ENCODE peak calls at places on chromosome 22, in nine cellular contexts. L, M, Z, Q, W, N, E, B and C are unnamed samples.

GRCh38 chr22:50733521-50734342 is 4.3 kb upstream of the ACR start:
- DNase-seq in L (peak), M (peak), Z (no peak), Q (no peak), W (no peak), N (no peak), E (no peak), B (peak), C (no peak)

GRCh38 chr22:24728790-24729637 is 45.5 kb downstream of the PIWIL3 start:
- DNase-seq in L (peak), M (no peak), Z (no peak), Q (peak), W (peak), N (no peak), E (no peak), B (no peak), C (no peak)

GRCh38 chr22:49971232-49972162 is 10.9 kb downstream of the PIM3 start:
- DNase-seq in L (peak), M (peak), Z (peak), Q (peak), W (peak), N (peak), E (peak), B (no peak), C (no peak)

GRCh38 chr22:39446239-39446721 is 10.5 kb upstream of the MGAT3 start:
- DNase-seq in L (peak), M (no peak), Z (peak), Q (no peak), W (no peak), N (no peak), E (peak), B (no peak), C (no peak)

GRCh38 chr22:50460942-50461341 is 13.9 kb downstream of the SBF1 start:
- DNase-seq in L (no peak), M (no peak), Z (no peak), Q (no peak), W (no peak), N (no peak), E (peak), B (no peak), C (no peak)

GRCh38 chr22:33823552-33823951 is 96.7 kb downstream of the LARGE1 start:
- DNase-seq in L (no peak), M (no peak), Z (no peak), Q (peak), W (no peak), N (no peak), E (no peak), B (no peak), C (no peak)

GRCh38 chr22:35352214-35353111 is 28.4 kb upstream of the HMOX1 start:
- DNase-seq in L (peak), M (peak), Z (no peak), Q (no peak), W (peak), N (peak), E (peak), B (peak), C (no peak)

GRCh38 chr22:44365196-44365802 is 52.5 kb upstream of the SHISAL1 start:
- DNase-seq in L (no peak), M (peak), Z (peak), Q (no peak), W (no peak), N (peak), E (no peak), B (no peak), C (no peak)

GRCh38 chr22:21951931-21952465 is 650 bp downstream of the PPM1F start:
- DNase-seq in L (peak), M (peak), Z (peak), Q (peak), W (peak), N (no peak), E (peak), B (peak), C (no peak)

GRCh38 chr22:22571429-22571828 is 12.4 kb upstream of the PRAME start:
- DNase-seq in L (no peak), M (no peak), Z (no peak), Q (no peak), W (no peak), N (no peak), E (no peak), B (peak), C (no peak)

GRCh38 chr22:24392218-24392931 is 35.0 kb upstream of the ADORA2A start:
- DNase-seq in L (no peak), M (no peak), Z (no peak), Q (no peak), W (no peak), N (no peak), E (no peak), B (no peak), C (no peak)

GRCh38 chr22:50282361-50283144 is 12.4 kb upstream of the MAPK11 start:
- DNase-seq in L (no peak), M (no peak), Z (peak), Q (peak), W (no peak), N (no peak), E (peak), B (no peak), C (peak)

GRCh38 chr22:31173386-31174145 is 13.6 kb downstream of the RNF185 start:
- DNase-seq in L (no peak), M (no peak), Z (no peak), Q (peak), W (no peak), N (no peak), E (no peak), B (no peak), C (peak)

GRCh38 chr22:20786048-20786447 is 12.1 kb downstream of the SERPIND1 start:
- DNase-seq in L (no peak), M (no peak), Z (no peak), Q (no peak), W (no peak), N (no peak), E (no peak), B (no peak), C (no peak)

GRCh38 chr22:35661377-35661937 is 13.2 kb downstream of the APOL6 start:
- DNase-seq in L (no peak), M (no peak), Z (no peak), Q (peak), W (no peak), N (no peak), E (no peak), B (no peak), C (no peak)

GRCh38 chr22:31752096-31752847 is 1.5 kb upstream of the DEPDC5 start:
- DNase-seq in L (no peak), M (no peak), Z (no peak), Q (no peak), W (no peak), N (no peak), E (no peak), B (peak), C (no peak)

GRCh38 chr22:49607821-49608220 is 219.9 kb downstream of the BRD1 start:
- DNase-seq in L (no peak), M (peak), Z (peak), Q (no peak), W (no peak), N (no peak), E (no peak), B (no peak), C (no peak)

GRCh38 chr22:30747493-30747892 is 52.8 kb downstream of the OSBP2 start:
- DNase-seq in L (no peak), M (no peak), Z (peak), Q (no peak), W (no peak), N (no peak), E (no peak), B (no peak), C (no peak)

GRCh38 chr22:26318975-26319374 is 110.1 kb upstream of the ASPHD2 start:
- DNase-seq in L (no peak), M (no peak), Z (no peak), Q (peak), W (no peak), N (no peak), E (no peak), B (no peak), C (no peak)

GRCh38 chr22:50577697-50577986 is 585 bp downstream of the CPT1B start:
- DNase-seq in L (no peak), M (no peak), Z (no peak), Q (no peak), W (no peak), N (no peak), E (no peak), B (no peak), C (no peak)

GRCh38 chr22:28813772-28814518 is 13.6 kb upstream of the XBP1 start:
- DNase-seq in L (no peak), M (peak), Z (no peak), Q (no peak), W (no peak), N (no peak), E (peak), B (no peak), C (no peak)
- H3K27ac ChIP-seq in L (no peak), M (peak), Z (no peak), Q (no peak), W (peak), N (peak), E (peak), B (no peak), C (no peak)

GRCh38 chr22:37509026-37509886 is 10.0 kb downstream of the CARD10 start:
- DNase-seq in L (no peak), M (no peak), Z (peak), Q (no peak), W (no peak), N (no peak), E (no peak), B (no peak), C (no peak)
- H3K27ac ChIP-seq in L (no peak), M (peak), Z (no peak), Q (no peak), W (no peak), N (no peak), E (peak), B (peak), C (no peak)

GRCh38 chr22:48004936-48005335 is 1242.5 kb downstream of the TBC1D22A start:
- DNase-seq in L (no peak), M (no peak), Z (no peak), Q (no peak), W (no peak), N (no peak), E (no peak), B (no peak), C (no peak)

GRCh38 chr22:48004038-48004437 is 1241.6 kb downstream of the TBC1D22A start:
- DNase-seq in L (no peak), M (no peak), Z (no peak), Q (no peak), W (no peak), N (no peak), E (no peak), B (no peak), C (no peak)
- H3K27ac ChIP-seq in L (no peak), M (no peak), Z (no peak), Q (no peak), W (no peak), N (no peak), E (no peak), B (no peak), C (no peak)

GRCh38 chr22:46590334-46590733 is 29.9 kb upstream of the GRAMD4 start:
- DNase-seq in L (peak), M (no peak), Z (peak), Q (no peak), W (no peak), N (no peak), E (peak), B (no peak), C (no peak)

GRCh38 chr22:46593211-46593676 is 26.9 kb upstream of the GRAMD4 start:
- DNase-seq in L (peak), M (peak), Z (no peak), Q (no peak), W (no peak), N (no peak), E (no peak), B (no peak), C (no peak)

GRCh38 chr22:46589871-46590271 is 30.3 kb upstream of the GRAMD4 start:
- DNase-seq in L (peak), M (no peak), Z (no peak), Q (no peak), W (peak), N (no peak), E (no peak), B (no peak), C (no peak)

GRCh38 chr22:46592390-46592872 is 27.8 kb upstream of the GRAMD4 start:
- DNase-seq in L (peak), M (peak), Z (no peak), Q (peak), W (no peak), N (no peak), E (no peak), B (no peak), C (no peak)

GRCh38 chr22:46591890-46592289 is 28.3 kb upstream of the GRAMD4 start:
- DNase-seq in L (peak), M (no peak), Z (peak), Q (no peak), W (no peak), N (no peak), E (no peak), B (no peak), C (no peak)
- H3K27ac ChIP-seq in L (no peak), M (peak), Z (peak), Q (peak), W (no peak), N (peak), E (peak), B (no peak), C (no peak)

GRCh38 chr22:41417622-41418390 is 28.8 kb downstream of the TOB2 start:
- DNase-seq in L (no peak), M (peak), Z (peak), Q (no peak), W (no peak), N (peak), E (peak), B (no peak), C (no peak)

GRCh38 chr22:41415554-41415953 is 31.0 kb downstream of the TOB2 start:
- DNase-seq in L (no peak), M (no peak), Z (no peak), Q (no peak), W (no peak), N (no peak), E (no peak), B (no peak), C (no peak)

GRCh38 chr22:41418717-41419116 is 27.9 kb downstream of the TOB2 start:
- DNase-seq in L (no peak), M (no peak), Z (no peak), Q (no peak), W (no peak), N (no peak), E (no peak), B (no peak), C (no peak)
- H3K27ac ChIP-seq in L (no peak), M (peak), Z (no peak), Q (no peak), W (no peak), N (peak), E (peak), B (no peak), C (no peak)

GRCh38 chr22:27490080-27490479 is 311.5 kb downstream of the MN1 start:
- DNase-seq in L (no peak), M (no peak), Z (no peak), Q (no peak), W (no peak), N (no peak), E (no peak), B (no peak), C (no peak)

GRCh38 chr22:27487600-27488450 is 313.7 kb downstream of the MN1 start:
- DNase-seq in L (no peak), M (no peak), Z (no peak), Q (peak), W (no peak), N (no peak), E (no peak), B (no peak), C (no peak)

GRCh38 chr22:27489265-27489675 is 312.3 kb downstream of the MN1 start:
- DNase-seq in L (no peak), M (no peak), Z (peak), Q (peak), W (no peak), N (no peak), E (peak), B (no peak), C (no peak)

GRCh38 chr22:27485842-27486241 is 315.7 kb downstream of the MN1 start:
- DNase-seq in L (no peak), M (no peak), Z (no peak), Q (no peak), W (no peak), N (no peak), E (no peak), B (no peak), C (no peak)

DNA sequence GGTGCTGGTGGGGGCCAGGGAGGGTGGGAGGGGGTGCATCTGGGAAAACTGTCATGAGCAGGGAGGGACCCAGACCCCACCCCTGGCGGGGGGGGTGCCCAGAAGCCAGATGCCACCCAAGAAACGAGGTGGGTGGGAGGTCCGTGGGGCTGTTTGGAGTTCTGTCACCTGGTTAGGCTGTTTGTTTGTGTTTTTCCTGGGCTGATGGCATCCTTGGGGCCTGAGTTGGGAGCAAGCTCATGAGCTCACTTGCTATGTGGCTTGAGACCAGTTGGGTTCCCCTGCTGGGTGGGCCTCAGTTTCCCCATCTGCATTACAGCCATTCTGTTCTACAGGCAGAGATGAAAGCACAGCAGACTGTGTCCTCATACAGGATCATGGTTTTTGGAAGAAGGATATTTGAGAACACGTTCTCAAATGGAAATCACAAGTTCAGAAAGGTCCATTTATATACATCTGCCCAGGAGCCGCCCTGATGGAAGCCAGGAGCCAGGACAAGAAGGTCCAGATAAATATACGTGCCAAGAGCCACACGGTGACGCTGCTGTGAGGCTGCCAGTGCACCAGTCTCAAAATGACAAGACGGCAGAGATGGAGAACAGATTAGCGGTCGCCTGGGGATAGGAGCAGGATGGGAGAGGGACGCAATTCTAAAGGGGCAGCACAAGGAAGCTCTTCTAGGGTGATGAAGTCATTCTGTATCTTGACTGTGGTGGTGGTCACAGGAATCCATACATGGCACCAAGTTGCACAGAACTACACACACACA is 312.9 kb downstream of the MN1 start:
- DNase-seq in L (no peak), M (no peak), Z (no peak), Q (peak), W (no peak), N (no peak), E (peak), B (no peak), C (no peak)
- H3K27ac ChIP-seq in L (no peak), M (no peak), Z (no peak), Q (peak), W (no peak), N (no peak), E (peak), B (no peak), C (peak)

GRCh38 chr22:17777005-17777716 is 2.9 kb upstream of the BID start:
- DNase-seq in L (no peak), M (peak), Z (no peak), Q (no peak), W (no peak), N (no peak), E (peak), B (no peak), C (no peak)
- H3K27ac ChIP-seq in L (no peak), M (peak), Z (peak), Q (no peak), W (no peak), N (no peak), E (peak), B (no peak), C (no peak)

GRCh38 chr22:46071451-46072029 is 78.8 kb upstream of the PPARA start:
- DNase-seq in L (peak), M (peak), Z (peak), Q (peak), W (peak), N (peak), E (peak), B (peak), C (no peak)
- H3K27ac ChIP-seq in L (no peak), M (peak), Z (peak), Q (peak), W (no peak), N (peak), E (peak), B (peak), C (peak)

GRCh38 chr22:29093030-29093429 is 20.2 kb downstream of the KREMEN1 start:
- DNase-seq in L (no peak), M (no peak), Z (no peak), Q (no peak), W (no peak), N (no peak), E (no peak), B (no peak), C (no peak)
- H3K27ac ChIP-seq in L (no peak), M (no peak), Z (no peak), Q (no peak), W (no peak), N (no peak), E (peak), B (no peak), C (no peak)